ENCODE peak calls at places on chromosomes 12 and 14, in ten cellular contexts. One of them, this sample, is unnamed.

GRCh38 chr12:117695956-117696355 is 272.8 kb downstream of the KSR2 start:
- DNase-seq in endothelial cell of umbilical vein: no peak
- DNase-seq in GM23338: no peak
- DNase-seq in stomach: no peak
- DNase-seq in transverse colon: no peak
- DNase-seq in spleen: no peak
- DNase-seq in H1: no peak
- DNase-seq in HCT116: no peak
- DNase-seq in K562: no peak
- DNase-seq in sigmoid colon: no peak
- DNase-seq in this sample: no peak

GRCh38 chr14:102693006-102693755 is 84.1 kb upstream of the TRAF3 start:
- DNase-seq in endothelial cell of umbilical vein: no peak
- DNase-seq in GM23338: peak
- DNase-seq in stomach: no peak
- DNase-seq in transverse colon: no peak
- DNase-seq in spleen: no peak
- DNase-seq in H1: no peak
- DNase-seq in HCT116: no peak
- DNase-seq in K562: no peak
- DNase-seq in sigmoid colon: no peak
- DNase-seq in this sample: no peak

GRCh38 chr12:55675671-55676070 is 32.0 kb downstream of the ITGA7 start:
- DNase-seq in endothelial cell of umbilical vein: no peak
- DNase-seq in GM23338: no peak
- DNase-seq in stomach: no peak
- DNase-seq in transverse colon: peak
- DNase-seq in spleen: no peak
- DNase-seq in H1: no peak
- DNase-seq in HCT116: no peak
- DNase-seq in K562: no peak
- DNase-seq in sigmoid colon: peak
- DNase-seq in this sample: no peak

GRCh38 chr12:87816186-87816585 is 213.0 kb downstream of the C12orf50 start:
- DNase-seq in endothelial cell of umbilical vein: peak
- DNase-seq in GM23338: no peak
- DNase-seq in stomach: no peak
- DNase-seq in transverse colon: no peak
- DNase-seq in spleen: no peak
- DNase-seq in H1: no peak
- DNase-seq in HCT116: no peak
- DNase-seq in K562: no peak
- DNase-seq in sigmoid colon: no peak
- DNase-seq in this sample: no peak

GRCh38 chr12:109501299-109501698 is 23.9 kb downstream of the UBE3B start:
- DNase-seq in endothelial cell of umbilical vein: no peak
- DNase-seq in GM23338: no peak
- DNase-seq in stomach: no peak
- DNase-seq in transverse colon: no peak
- DNase-seq in spleen: no peak
- DNase-seq in H1: no peak
- DNase-seq in HCT116: no peak
- DNase-seq in K562: no peak
- DNase-seq in sigmoid colon: no peak
- DNase-seq in this sample: no peak

GRCh38 chr12:5965950-5966383 is 20.9 kb upstream of the ANO2 start:
- DNase-seq in endothelial cell of umbilical vein: peak
- DNase-seq in GM23338: peak
- DNase-seq in stomach: peak
- DNase-seq in transverse colon: peak
- DNase-seq in spleen: no peak
- DNase-seq in H1: peak
- DNase-seq in HCT116: peak
- DNase-seq in K562: peak
- DNase-seq in sigmoid colon: no peak
- DNase-seq in this sample: peak

GRCh38 chr14:71742491-71742890 is 189.7 kb upstream of the RGS6 start:
- DNase-seq in endothelial cell of umbilical vein: no peak
- DNase-seq in GM23338: no peak
- DNase-seq in stomach: no peak
- DNase-seq in transverse colon: no peak
- DNase-seq in spleen: no peak
- DNase-seq in H1: no peak
- DNase-seq in HCT116: no peak
- DNase-seq in K562: no peak
- DNase-seq in sigmoid colon: no peak
- DNase-seq in this sample: no peak

GRCh38 chr12:884746-885414 is 64.6 kb downstream of the RAD52 start:
- DNase-seq in endothelial cell of umbilical vein: no peak
- DNase-seq in GM23338: no peak
- DNase-seq in stomach: no peak
- DNase-seq in transverse colon: no peak
- DNase-seq in spleen: no peak
- DNase-seq in H1: no peak
- DNase-seq in HCT116: no peak
- DNase-seq in K562: no peak
- DNase-seq in sigmoid colon: no peak
- DNase-seq in this sample: no peak

DNA sequence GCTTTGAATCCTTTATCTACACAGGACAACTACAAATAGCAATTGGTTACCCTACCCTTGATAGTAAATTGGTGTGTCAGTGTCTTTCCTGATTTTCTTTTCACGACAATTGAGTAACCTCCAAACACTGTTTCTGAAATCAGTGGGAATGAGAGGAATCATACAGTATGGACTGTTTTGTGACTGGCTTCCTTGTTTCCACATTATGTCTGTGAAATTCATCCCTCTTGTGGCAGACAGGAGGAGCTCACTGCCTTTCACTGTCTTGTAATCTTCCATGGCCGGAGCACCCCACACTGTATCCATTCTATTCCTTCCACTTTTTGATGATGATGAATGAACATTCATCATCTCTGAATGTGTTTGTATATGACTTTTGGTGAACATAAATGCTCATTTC is 164.0 kb upstream of the PZP start:
- DNase-seq in endothelial cell of umbilical vein: peak
- DNase-seq in GM23338: peak
- DNase-seq in stomach: no peak
- DNase-seq in transverse colon: no peak
- DNase-seq in spleen: no peak
- DNase-seq in H1: no peak
- DNase-seq in HCT116: no peak
- DNase-seq in K562: no peak
- DNase-seq in sigmoid colon: no peak
- DNase-seq in this sample: no peak
- TF ChIP-seq CTCF in endothelial cell of umbilical vein: peak
- TF ChIP-seq CTCF in GM23338: peak
- TF ChIP-seq CTCF in stomach: no peak
- TF ChIP-seq CTCF in transverse colon: no peak
- TF ChIP-seq CTCF in spleen: peak
- TF ChIP-seq CTCF in H1: peak
- TF ChIP-seq CTCF in HCT116: peak
- TF ChIP-seq CTCF in K562: peak
- TF ChIP-seq CTCF in sigmoid colon: no peak
- TF ChIP-seq CTCF in this sample: no peak

GRCh38 chr14:23483216-23483854 is 13.8 kb downstream of the NGDN start:
- DNase-seq in endothelial cell of umbilical vein: no peak
- DNase-seq in GM23338: peak
- DNase-seq in stomach: no peak
- DNase-seq in transverse colon: no peak
- DNase-seq in spleen: no peak
- DNase-seq in H1: peak
- DNase-seq in HCT116: no peak
- DNase-seq in K562: peak
- DNase-seq in sigmoid colon: no peak
- DNase-seq in this sample: no peak

GRCh38 chr14:23482814-23483128 is 13.3 kb downstream of the NGDN start:
- DNase-seq in endothelial cell of umbilical vein: no peak
- DNase-seq in GM23338: no peak
- DNase-seq in stomach: no peak
- DNase-seq in transverse colon: no peak
- DNase-seq in spleen: no peak
- DNase-seq in H1: peak
- DNase-seq in HCT116: no peak
- DNase-seq in K562: no peak
- DNase-seq in sigmoid colon: no peak
- DNase-seq in this sample: no peak

GRCh38 chr14:23485311-23485710 is 15.8 kb downstream of the NGDN start:
- DNase-seq in endothelial cell of umbilical vein: no peak
- DNase-seq in GM23338: peak
- DNase-seq in stomach: no peak
- DNase-seq in transverse colon: no peak
- DNase-seq in spleen: no peak
- DNase-seq in H1: peak
- DNase-seq in HCT116: no peak
- DNase-seq in K562: no peak
- DNase-seq in sigmoid colon: no peak
- DNase-seq in this sample: no peak

GRCh38 chr14:23486116-23486515 is 16.6 kb downstream of the NGDN start:
- DNase-seq in endothelial cell of umbilical vein: no peak
- DNase-seq in GM23338: no peak
- DNase-seq in stomach: no peak
- DNase-seq in transverse colon: no peak
- DNase-seq in spleen: no peak
- DNase-seq in H1: no peak
- DNase-seq in HCT116: no peak
- DNase-seq in K562: no peak
- DNase-seq in sigmoid colon: no peak
- DNase-seq in this sample: no peak

DNA sequence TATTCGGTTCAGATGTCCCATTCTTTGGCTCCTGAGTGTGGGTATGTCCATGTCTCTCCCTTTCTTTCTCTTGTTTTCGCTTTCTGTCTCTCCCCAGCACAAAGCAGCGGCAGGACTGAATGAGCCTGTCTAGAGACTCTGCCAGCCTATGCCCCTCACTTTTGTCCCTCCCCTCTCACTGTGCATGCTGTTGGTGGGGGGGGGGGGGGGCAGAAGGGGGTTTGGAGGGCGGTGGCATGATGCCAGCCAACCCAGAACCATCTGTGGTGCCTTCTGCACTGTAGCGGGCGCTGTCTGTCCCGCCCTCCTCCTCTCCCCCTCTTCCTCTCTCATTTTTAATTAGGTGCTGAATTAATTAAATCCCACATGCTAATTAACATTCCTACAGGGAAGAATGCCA is 17.7 kb downstream of the NGDN start:
- DNase-seq in endothelial cell of umbilical vein: no peak
- DNase-seq in GM23338: no peak
- DNase-seq in stomach: no peak
- DNase-seq in transverse colon: no peak
- DNase-seq in spleen: no peak
- DNase-seq in H1: no peak
- DNase-seq in HCT116: no peak
- DNase-seq in K562: no peak
- DNase-seq in sigmoid colon: no peak
- DNase-seq in this sample: no peak
- H3K27ac ChIP-seq in endothelial cell of umbilical vein: no peak
- H3K27ac ChIP-seq in GM23338: peak
- H3K27ac ChIP-seq in stomach: no peak
- H3K27ac ChIP-seq in transverse colon: no peak
- H3K27ac ChIP-seq in spleen: no peak
- H3K27ac ChIP-seq in H1: no peak
- H3K27ac ChIP-seq in HCT116: no peak
- H3K27ac ChIP-seq in K562: no peak
- H3K27ac ChIP-seq in sigmoid colon: no peak
- H3K27ac ChIP-seq in this sample: no peak

GRCh38 chr14:75259946-75260545 is 18.6 kb upstream of the FOS start:
- DNase-seq in endothelial cell of umbilical vein: no peak
- DNase-seq in GM23338: no peak
- DNase-seq in stomach: no peak
- DNase-seq in transverse colon: no peak
- DNase-seq in spleen: no peak
- DNase-seq in H1: no peak
- DNase-seq in HCT116: no peak
- DNase-seq in K562: no peak
- DNase-seq in sigmoid colon: no peak
- DNase-seq in this sample: no peak

GRCh38 chr14:75257241-75257640 is 21.4 kb upstream of the FOS start:
- DNase-seq in endothelial cell of umbilical vein: peak
- DNase-seq in GM23338: no peak
- DNase-seq in stomach: no peak
- DNase-seq in transverse colon: no peak
- DNase-seq in spleen: no peak
- DNase-seq in H1: no peak
- DNase-seq in HCT116: no peak
- DNase-seq in K562: no peak
- DNase-seq in sigmoid colon: no peak
- DNase-seq in this sample: no peak

GRCh38 chr14:75258079-75258802 is 20.4 kb upstream of the FOS start:
- DNase-seq in endothelial cell of umbilical vein: no peak
- DNase-seq in GM23338: no peak
- DNase-seq in stomach: peak
- DNase-seq in transverse colon: peak
- DNase-seq in spleen: no peak
- DNase-seq in H1: no peak
- DNase-seq in HCT116: no peak
- DNase-seq in K562: no peak
- DNase-seq in sigmoid colon: peak
- DNase-seq in this sample: no peak

GRCh38 chr14:75259510-75259855 is 19.1 kb upstream of the FOS start:
- DNase-seq in endothelial cell of umbilical vein: no peak
- DNase-seq in GM23338: peak
- DNase-seq in stomach: no peak
- DNase-seq in transverse colon: no peak
- DNase-seq in spleen: no peak
- DNase-seq in H1: no peak
- DNase-seq in HCT116: no peak
- DNase-seq in K562: peak
- DNase-seq in sigmoid colon: no peak
- DNase-seq in this sample: no peak

GRCh38 chr14:75258803-75259509 is 19.7 kb upstream of the FOS start:
- DNase-seq in endothelial cell of umbilical vein: peak
- DNase-seq in GM23338: peak
- DNase-seq in stomach: peak
- DNase-seq in transverse colon: peak
- DNase-seq in spleen: peak
- DNase-seq in H1: peak
- DNase-seq in HCT116: peak
- DNase-seq in K562: peak
- DNase-seq in sigmoid colon: peak
- DNase-seq in this sample: peak
- TF ChIP-seq POLR2AphosphoS5 in endothelial cell of umbilical vein: peak
- TF ChIP-seq POLR2AphosphoS5 in GM23338: no peak
- TF ChIP-seq POLR2AphosphoS5 in stomach: peak
- TF ChIP-seq POLR2AphosphoS5 in transverse colon: peak
- TF ChIP-seq POLR2AphosphoS5 in spleen: peak
- TF ChIP-seq POLR2AphosphoS5 in H1: peak
- TF ChIP-seq POLR2AphosphoS5 in HCT116: no peak
- TF ChIP-seq POLR2AphosphoS5 in K562: no peak
- TF ChIP-seq POLR2AphosphoS5 in sigmoid colon: peak
- TF ChIP-seq POLR2AphosphoS5 in this sample: peak

DNA sequence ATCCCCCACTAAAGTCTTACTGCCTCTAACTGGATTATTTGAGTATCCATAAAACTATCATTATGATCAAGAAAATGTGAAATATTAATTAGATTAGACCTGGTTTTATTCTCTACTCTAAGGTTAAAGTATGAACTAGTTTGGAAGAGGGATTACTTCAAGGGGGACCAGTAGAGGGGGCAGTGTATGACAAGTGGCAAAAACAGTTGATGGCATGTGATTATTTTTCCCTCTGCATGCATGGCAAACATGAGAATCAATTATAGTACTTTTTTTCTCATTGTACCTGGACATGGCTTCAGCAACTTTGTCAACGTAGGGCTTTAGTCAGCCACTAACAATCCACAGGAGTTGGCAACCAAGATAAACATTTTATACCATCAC is 145.0 kb upstream of the SLC38A2 start:
- DNase-seq in endothelial cell of umbilical vein: no peak
- DNase-seq in GM23338: no peak
- DNase-seq in stomach: no peak
- DNase-seq in transverse colon: no peak
- DNase-seq in spleen: no peak
- DNase-seq in H1: no peak
- DNase-seq in HCT116: no peak
- DNase-seq in K562: no peak
- DNase-seq in sigmoid colon: no peak
- DNase-seq in this sample: no peak
- TF ChIP-seq CTCF in endothelial cell of umbilical vein: no peak
- TF ChIP-seq CTCF in GM23338: peak
- TF ChIP-seq CTCF in stomach: no peak
- TF ChIP-seq CTCF in transverse colon: no peak
- TF ChIP-seq CTCF in spleen: no peak
- TF ChIP-seq CTCF in H1: peak
- TF ChIP-seq CTCF in HCT116: no peak
- TF ChIP-seq CTCF in K562: no peak
- TF ChIP-seq CTCF in sigmoid colon: no peak
- TF ChIP-seq CTCF in this sample: no peak

This sample was measured in vagina.